ENCODE peak calls at places on chromosomes 7 and 10, in seven cellular contexts. D is fibroblast of the aortic adventitia, T is GM10248, L is GM06990, N is nephron progenitor cell, J is AG10803, A is cardiac fibroblast. Z is an unnamed sample.

GRCh38 chr10:131273476-131273875 is 38.0 kb downstream of the TCERG1L start:
- DNase-seq in A (no peak), J (no peak), N (no peak), D (no peak), L (no peak), T (no peak), Z (no peak)

GRCh38 chr10:112952282-112952991 is 2.4 kb downstream of the TCF7L2 start:
- DNase-seq in T (no peak), L (no peak), A (peak; percentile 39), D (peak; percentile 38), J (no peak), N (peak; percentile 48), Z (no peak)

GRCh38 chr7:7707756-7708310 is 10.6 kb downstream of the RPA3 start:
- DNase-seq in L (no peak), J (peak; percentile 30), A (no peak), N (no peak), D (peak; percentile 34), T (no peak), Z (no peak)

GRCh38 chr7:40990841-40991240 is 712.0 kb downstream of the INHBA start:
- DNase-seq in J (peak; percentile 9), L (no peak), T (no peak), N (no peak), A (peak; percentile 83), D (peak; percentile 97), Z (no peak)

GRCh38 chr7:29812185-29812876 is 6.0 kb downstream of the WIPF3 start:
- DNase-seq in L (no peak), J (no peak), A (no peak), D (peak; percentile 40), N (no peak), T (no peak), Z (no peak)

GRCh38 chr7:14207154-14207553 is 217.7 kb upstream of the ETV1 start:
- DNase-seq in N (no peak), D (peak; percentile 21), A (peak; percentile 33), J (no peak), L (no peak), T (no peak), Z (no peak)

GRCh38 chr10:123136806-123137642 is 1.3 kb downstream of the HMX3 start:
- DNase-seq in L (peak; percentile 82), D (no peak), A (no peak), N (peak; percentile 47), T (peak; percentile 56), J (peak; percentile 12), Z (peak; percentile 68)

GRCh38 chr10:71635867-71636266 is 83.7 kb downstream of the C10orf105 start:
- DNase-seq in J (no peak), D (no peak), A (no peak), L (no peak), N (no peak), T (no peak), Z (no peak)

GRCh38 chr10:105974803-105975456 is 1189.6 kb downstream of the SORCS1 start:
- DNase-seq in D (peak; percentile 21), L (no peak), A (peak; percentile 55), J (peak; percentile 29), T (no peak), N (peak; percentile 17), Z (peak; percentile 9)

GRCh38 chr10:91587710-91588638 is 44.9 kb downstream of the PPP1R3C start:
- DNase-seq in N (no peak), J (peak; percentile 73), L (no peak), D (peak; percentile 78), A (peak; percentile 81), T (no peak), Z (no peak)

GRCh38 chr7:138325434-138325833 is 134.6 kb upstream of the TRIM24 start:
- DNase-seq in N (no peak), T (no peak), A (no peak), L (no peak), J (no peak), D (no peak), Z (no peak)

GRCh38 chr7:135375908-135376699 is 133.8 kb downstream of the CNOT4 start:
- DNase-seq in N (no peak), T (no peak), D (no peak), A (no peak), L (no peak), J (peak; percentile 50), Z (no peak)

GRCh38 chr7:111982133-111982532 is 224.1 kb downstream of the DOCK4 start:
- DNase-seq in A (no peak), J (no peak), D (peak; percentile 41), L (no peak), N (no peak), T (no peak), Z (no peak)

GRCh38 chr10:6383099-6383812 is 180.5 kb downstream of the PFKFB3 start:
- DNase-seq in T (no peak), A (peak; percentile 45), J (peak; percentile 66), N (no peak), L (no peak), D (peak; percentile 74), Z (no peak)

GRCh38 chr7:150323682-150324365 is 479 bp upstream of the ACTR3C start:
- DNase-seq in D (no peak), N (no peak), J (no peak), L (no peak), T (peak; percentile 24), A (no peak), Z (peak; percentile 40)

GRCh38 chr10:27100800-27101347 is 580 bp upstream of the ANKRD26 start:
- DNase-seq in A (no peak), N (no peak), J (no peak), D (no peak), L (no peak), T (no peak), Z (no peak)

GRCh38 chr10:52308251-52309031 is 5.6 kb upstream of the DKK1 start:
- DNase-seq in T (peak; percentile 57), A (peak; percentile 91), J (peak; percentile 79), L (peak; percentile 38), D (peak; percentile 87), N (peak; percentile 74), Z (peak; percentile 71)
- TF ChIP-seq CTCF in T (peak; percentile 42), A (peak; percentile 61), J (peak; percentile 77), L (peak; percentile 65), D (peak; percentile 75), N (peak; percentile 90), Z (peak; percentile 17)

GRCh38 chr7:128217030-128217805 is 23.9 kb upstream of the LEP start:
- DNase-seq in N (no peak), A (peak; percentile 79), D (peak; percentile 70), J (peak; percentile 94), L (no peak), T (no peak), Z (no peak)

GRCh38 chr7:128215281-128215680 is 25.8 kb upstream of the LEP start:
- DNase-seq in T (no peak), J (peak; percentile 98), D (peak; percentile 79), L (no peak), N (no peak), A (peak; percentile 85), Z (no peak)

GRCh38 chr7:128215739-128216138 is 25.3 kb upstream of the LEP start:
- DNase-seq in L (no peak), D (peak; percentile 59), T (no peak), N (no peak), J (peak; percentile 92), A (peak; percentile 81), Z (no peak)

GRCh38 chr7:128219646-128220045 is 21.4 kb upstream of the LEP start:
- DNase-seq in N (no peak), T (no peak), J (no peak), A (no peak), D (no peak), L (no peak), Z (no peak)

DNA sequence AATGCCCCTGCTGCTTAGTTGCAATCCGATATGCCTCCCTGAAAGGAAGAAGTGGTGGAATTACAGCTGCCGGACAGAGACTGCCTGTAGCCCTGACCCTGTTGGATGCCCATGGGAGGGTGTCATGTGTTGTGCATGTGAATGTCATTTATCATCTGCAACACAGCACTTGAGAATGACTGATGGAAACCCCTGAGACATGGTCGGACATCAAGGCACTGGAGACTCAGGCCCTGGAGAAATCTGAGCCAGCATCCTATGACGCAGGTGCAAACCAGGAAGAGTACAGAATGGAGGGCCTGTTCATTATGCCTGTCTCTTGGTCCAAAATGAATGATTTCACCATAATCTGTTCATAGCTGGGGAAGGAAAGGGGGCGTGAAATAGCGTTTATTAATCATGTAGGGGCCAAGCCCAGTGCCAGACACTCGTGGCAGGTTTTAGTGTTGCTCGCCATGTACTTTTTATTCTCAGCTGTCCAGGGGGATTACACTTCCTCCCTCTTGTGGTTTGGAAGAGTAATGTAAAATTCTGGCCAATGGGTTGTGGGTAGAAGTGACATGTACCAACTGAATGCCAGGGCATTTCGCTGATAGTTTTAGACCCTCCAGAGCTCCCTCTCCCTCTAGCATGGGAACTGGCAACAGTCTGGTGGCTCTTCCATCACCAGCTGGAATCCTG is 23.0 kb upstream of the LEP start:
- DNase-seq in L (no peak), J (peak; percentile 20), T (no peak), D (no peak), A (no peak), N (no peak), Z (no peak)
- TF ChIP-seq CTCF in L (no peak), J (peak; percentile 13), T (no peak), D (no peak), A (peak; percentile 11), N (peak; percentile 17), Z (no peak)

DNA sequence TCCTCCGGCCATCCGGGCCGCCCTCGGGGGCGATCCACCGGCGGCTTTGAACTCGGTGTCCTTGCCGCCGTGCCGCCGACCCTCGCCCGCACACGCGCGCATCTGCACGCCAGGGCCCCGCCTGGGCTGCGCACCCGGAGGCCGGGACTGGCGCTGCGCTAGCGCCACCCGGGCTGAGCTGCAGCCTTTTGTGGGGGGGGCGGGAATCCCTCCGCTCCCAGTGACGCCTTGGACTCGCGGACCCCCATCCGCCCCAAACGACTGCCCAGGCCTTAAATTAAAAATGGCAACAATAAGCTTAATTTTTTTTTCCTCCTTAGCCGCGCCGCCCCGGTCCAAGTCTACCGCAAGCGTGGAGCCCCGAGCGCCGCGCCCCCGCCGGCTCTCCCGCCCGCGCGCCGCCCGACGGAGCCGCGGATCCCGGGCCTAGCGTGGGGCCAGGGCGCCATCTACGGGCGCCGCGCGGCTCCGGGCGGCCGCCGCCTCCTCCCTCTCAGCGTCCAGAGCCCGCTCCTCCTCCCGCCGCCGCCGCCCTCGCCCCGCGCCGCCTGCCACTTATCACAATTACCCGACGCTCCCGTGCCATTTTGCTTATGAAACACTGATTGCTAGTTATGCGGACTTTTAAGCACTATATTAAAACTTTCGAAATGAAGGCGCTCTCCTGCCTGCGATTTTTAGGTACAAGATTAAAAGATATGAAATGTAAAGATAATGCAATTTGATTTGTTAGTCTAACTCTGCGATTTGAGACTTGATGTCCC is 7.5 kb upstream of the EBF3 start:
- DNase-seq in A (peak; percentile 72), D (peak; percentile 55), T (peak; percentile 80), J (peak; percentile 51), L (peak; percentile 63), N (peak; percentile 81), Z (peak; percentile 87)
- TF ChIP-seq CTCF in A (peak; percentile 12), D (peak; percentile 44), T (peak; percentile 54), J (peak; percentile 29), L (no peak), N (no peak), Z (peak; percentile 62)

GRCh38 chr10:70512149-70512611 is 33.6 kb downstream of the PALD1 start:
- DNase-seq in N (no peak), J (no peak), T (no peak), D (peak; percentile 23), A (peak; percentile 41), L (no peak), Z (no peak)

GRCh38 chr10:70515035-70515702 is 36.6 kb downstream of the PALD1 start:
- DNase-seq in T (no peak), N (no peak), J (no peak), A (no peak), D (no peak), L (no peak), Z (no peak)

GRCh38 chr10:70513848-70514309 is 35.3 kb downstream of the PALD1 start:
- DNase-seq in D (no peak), L (peak; percentile 71), T (peak; percentile 93), J (no peak), A (no peak), N (no peak), Z (peak; percentile 92)

GRCh38 chr10:70510904-70511303 is 32.3 kb downstream of the PALD1 start:
- DNase-seq in T (no peak), D (peak; percentile 30), A (no peak), J (no peak), N (no peak), L (no peak), Z (no peak)

GRCh38 chr10:70514591-70514990 is 36.0 kb downstream of the PALD1 start:
- DNase-seq in D (no peak), N (no peak), A (no peak), J (no peak), T (no peak), L (no peak), Z (no peak)
- TF ChIP-seq CTCF in D (no peak), N (no peak), A (no peak), J (no peak), T (no peak), L (no peak), Z (no peak)

Z was measured in GM13976.